ENCODE peak calls at places on chromosomes 5 and 9, in seven cellular contexts. V is AG08396; A is posterior cingulate gyrus; D is NAMALWA; B is NCI-H345; G is IMR-90; Y is CD8-positive, alpha-beta T cell. M is an unnamed sample.
A peak's percentile ranks its signal among the peaks of the same experiment; 100 is the strongest.

GRCh38 chr9:134502261-134503211 is 139.1 kb upstream of the COL5A1 start:
- DNase-seq in V (peak; percentile 99), B (no peak), G (peak; percentile 99), Y (no peak), A (no peak), D (no peak), M (peak; percentile 85)

GRCh38 chr5:169116961-169117461 is 183.9 kb downstream of the SLIT3 start:
- DNase-seq in Y (no peak), A (no peak), B (no peak), G (no peak), V (no peak), D (no peak), M (peak; percentile 13)

GRCh38 chr5:36444582-36444999 is 142.9 kb upstream of the RANBP3L start:
- DNase-seq in B (no peak), D (no peak), A (no peak), Y (no peak), G (no peak), V (peak; percentile 32), M (no peak)

GRCh38 chr9:10612649-10613398 is at the start of gene PTPRD:
- DNase-seq in A (peak; percentile 89), B (peak; percentile 62), V (peak; percentile 37), Y (no peak), G (peak; percentile 5), D (no peak), M (no peak)

GRCh38 chr5:26791433-26791832 is 247.0 kb downstream of the CDH9 start:
- DNase-seq in B (no peak), V (no peak), Y (no peak), D (no peak), A (no peak), G (no peak), M (no peak)

GRCh38 chr5:79886940-79887339 is 104.1 kb downstream of the MTX3 start:
- DNase-seq in D (peak; percentile 88), B (no peak), A (no peak), G (no peak), V (no peak), Y (no peak), M (no peak)

GRCh38 chr9:128101690-128102089 is 25.8 kb downstream of the PTGES2 start:
- DNase-seq in Y (no peak), V (no peak), A (peak; percentile 60), D (no peak), B (no peak), G (no peak), M (no peak)

GRCh38 chr5:158119852-158120708 is 261.1 kb upstream of the CLINT1 start:
- DNase-seq in A (no peak), D (no peak), G (peak; percentile 13), V (no peak), Y (no peak), B (no peak), M (no peak)

GRCh38 chr5:140261403-140262171 is 41.3 kb downstream of the PFDN1 start:
- DNase-seq in A (no peak), Y (no peak), B (peak; percentile 4), G (peak; percentile 92), V (peak; percentile 89), D (no peak), M (peak; percentile 80)

GRCh38 chr5:33969572-33970452 is 14.7 kb downstream of the SLC45A2 start:
- DNase-seq in D (peak; percentile 53), V (peak; percentile 76), B (peak; percentile 70), G (peak; percentile 71), Y (no peak), A (no peak), M (peak; percentile 49)

GRCh38 chr5:176406436-176407052 is 9.8 kb downstream of the CLTB start:
- DNase-seq in V (no peak), Y (no peak), G (no peak), D (peak; percentile 5), A (no peak), B (no peak), M (no peak)

GRCh38 chr5:124921694-124922093 is 175.3 kb upstream of the ZNF608 start:
- DNase-seq in B (no peak), A (no peak), Y (no peak), V (no peak), D (no peak), G (no peak), M (no peak)

GRCh38 chr5:5350101-5350500 is 72.4 kb upstream of the ICE1 start:
- DNase-seq in G (no peak), A (no peak), B (no peak), D (no peak), Y (no peak), V (no peak), M (peak; percentile 77)

GRCh38 chr5:155103164-155103563 is 89.6 kb downstream of the KIF4B start:
- DNase-seq in Y (no peak), B (no peak), G (peak; percentile 48), V (no peak), A (no peak), D (no peak), M (no peak)

GRCh38 chr9:38619556-38620447 is 594 bp downstream of the ANKRD18A start:
- DNase-seq in G (no peak), B (peak; percentile 35), D (no peak), Y (no peak), A (peak; percentile 75), V (no peak), M (peak; percentile 37)

GRCh38 chr5:134435525-134435924 is 23.8 kb upstream of the CDKN2AIPNL start:
- DNase-seq in A (no peak), B (no peak), D (no peak), V (no peak), Y (no peak), G (peak; percentile 92), M (no peak)

GRCh38 chr5:133891390-133891789 is 77.0 kb downstream of the C5orf15 start:
- DNase-seq in Y (no peak), V (no peak), D (peak; percentile 13), B (no peak), G (no peak), A (peak; percentile 86), M (no peak)

GRCh38 chr5:134006119-134006514 is 1.3 kb upstream of the VDAC1 start:
- DNase-seq in V (no peak), Y (no peak), D (no peak), A (no peak), G (no peak), B (no peak), M (no peak)

GRCh38 chr9:95623614-95624013 is 106.8 kb upstream of the PTCH1 start:
- DNase-seq in A (no peak), G (no peak), B (no peak), V (no peak), Y (no peak), D (no peak), M (no peak)

GRCh38 chr5:141623621-141624020 is 4.8 kb upstream of the DIAPH1 start:
- DNase-seq in V (no peak), G (no peak), Y (no peak), A (no peak), D (no peak), B (no peak), M (no peak)

GRCh38 chr9:87703636-87704276 is 22.2 kb upstream of the CTSL start:
- DNase-seq in D (no peak), B (no peak), G (no peak), A (no peak), V (no peak), Y (no peak), M (no peak)

GRCh38 chr9:69157751-69158466 is 16.2 kb upstream of the TJP2 start:
- DNase-seq in G (peak; percentile 84), Y (no peak), A (no peak), D (no peak), B (no peak), V (peak; percentile 67), M (no peak)

GRCh38 chr9:103574056-103574455 is 520.1 kb upstream of the SMC2 start:
- DNase-seq in D (no peak), G (no peak), A (no peak), Y (no peak), V (no peak), B (no peak), M (no peak)

GRCh38 chr5:37668524-37669047 is 171.3 kb downstream of the GDNF start:
- DNase-seq in G (peak; percentile 100), Y (no peak), B (peak; percentile 17), A (no peak), D (no peak), V (peak; percentile 84), M (peak; percentile 29)

GRCh38 chr5:164132358-164132757 is 626.9 kb downstream of the MAT2B start:
- DNase-seq in D (no peak), G (no peak), V (no peak), Y (no peak), A (no peak), B (no peak), M (no peak)

GRCh38 chr9:19026375-19026774 is 6.6 kb downstream of the SAXO1 start:
- DNase-seq in D (no peak), Y (no peak), V (no peak), G (no peak), B (no peak), A (no peak), M (peak; percentile 42)

GRCh38 chr9:15277400-15278137 is 29.4 kb downstream of the TTC39B start:
- DNase-seq in G (peak; percentile 25), D (peak; percentile 42), A (no peak), Y (no peak), V (no peak), B (no peak), M (peak; percentile 37)

GRCh38 chr5:135236951-135237791 is 161.9 kb downstream of the MACROH2A1 start:
- DNase-seq in Y (no peak), G (no peak), D (no peak), B (no peak), V (no peak), A (peak; percentile 43), M (no peak)

GRCh38 chr9:87810008-87810407 is 72.7 kb upstream of the SPATA31E1 start:
- DNase-seq in V (no peak), Y (no peak), D (no peak), G (no peak), B (no peak), A (no peak), M (no peak)

GRCh38 chr9:93480262-93480661 is 26.9 kb upstream of the FAM120AOS start:
- DNase-seq in B (no peak), Y (no peak), V (no peak), A (no peak), D (no peak), G (no peak), M (no peak)

GRCh38 chr5:74446673-74447337 is 193.7 kb downstream of the ENC1 start:
- DNase-seq in V (no peak), A (no peak), G (no peak), B (no peak), D (no peak), Y (no peak), M (no peak)

GRCh38 chr5:38648703-38649291 is 92.4 kb upstream of the LIFR start:
- DNase-seq in V (no peak), G (no peak), A (no peak), D (no peak), Y (no peak), B (no peak), M (no peak)

GRCh38 chr5:34656001-34656699 is at the start of gene RAI14:
- DNase-seq in B (no peak), A (peak; percentile 90), Y (peak; percentile 4), D (no peak), G (peak; percentile 85), V (peak; percentile 91), M (peak; percentile 25)

GRCh38 chr9:129990269-129991005 is 52.6 kb downstream of the FNBP1 start:
- DNase-seq in D (peak; percentile 56), G (no peak), Y (peak; percentile 26), B (no peak), A (no peak), V (no peak), M (peak; percentile 48)

GRCh38 chr9:120873512-120873911 is 3.5 kb downstream of the PHF19 start:
- DNase-seq in G (no peak), A (no peak), D (no peak), B (peak; percentile 38), Y (no peak), V (no peak), M (no peak)

GRCh38 chr5:29649321-29649720 is 1544.2 kb upstream of the CDH6 start:
- DNase-seq in D (no peak), A (no peak), B (no peak), Y (no peak), G (no peak), V (no peak), M (no peak)

GRCh38 chr9:112487008-112487798 is 576 bp downstream of the KIAA1958 start:
- DNase-seq in D (peak; percentile 81), B (peak; percentile 47), G (peak; percentile 36), Y (peak; percentile 70), A (peak; percentile 78), V (peak; percentile 75), M (peak; percentile 69)

GRCh38 chr9:88237454-88238280 is 99.4 kb upstream of the SPATA31C2 start:
- DNase-seq in Y (no peak), V (no peak), G (no peak), A (no peak), B (no peak), D (no peak), M (no peak)